ENCODE peak calls at places on chromosomes 6 and 20, in five cellular contexts. E, O, A, Q and H are unnamed samples.
A peak's percentile ranks its signal among the peaks of the same experiment; 100 is the strongest.

GRCh38 chr20:35001596-35002362 is 46.1 kb downstream of the MYH7B start:
- DNase-seq in E (no peak), O (no peak), A (peak; percentile 12), Q (no peak), H (no peak)

GRCh38 chr6:6699741-6700367 is 111.3 kb downstream of the LY86 start:
- DNase-seq in E (peak; percentile 86), O (no peak), A (no peak), Q (peak; percentile 93), H (peak; percentile 73)

GRCh38 chr6:87670707-87671106 is 31.3 kb downstream of the AKIRIN2 start:
- DNase-seq in E (no peak), O (no peak), A (no peak), Q (no peak), H (no peak)

GRCh38 chr6:37624121-37624520 is 73.6 kb downstream of the MDGA1 start:
- DNase-seq in E (peak; percentile 67), O (no peak), A (peak; percentile 14), Q (no peak), H (no peak)

GRCh38 chr6:100968934-100969333 is 87.8 kb upstream of the ASCC3 start:
- DNase-seq in E (no peak), O (no peak), A (no peak), Q (no peak), H (no peak)

GRCh38 chr20:41701596-41702350 is 83.6 kb upstream of the CHD6 start:
- DNase-seq in E (no peak), O (no peak), A (no peak), Q (no peak), H (no peak)

GRCh38 chr20:47576516-47577033 is 74.9 kb downstream of the NCOA3 start:
- DNase-seq in E (peak; percentile 93), O (peak; percentile 70), A (peak; percentile 6), Q (no peak), H (no peak)

GRCh38 chr20:63017826-63018411 is 11.2 kb upstream of the BHLHE23 start:
- DNase-seq in E (no peak), O (no peak), A (no peak), Q (no peak), H (no peak)

GRCh38 chr6:33843696-33844121 is 39.9 kb upstream of the MLN start:
- DNase-seq in E (no peak), O (no peak), A (no peak), Q (no peak), H (no peak)

GRCh38 chr6:299050-299980 is 7.0 kb downstream of the DUSP22 start:
- DNase-seq in E (no peak), O (no peak), A (no peak), Q (peak; percentile 61), H (no peak)

GRCh38 chr6:158907931-158908330 is 88.8 kb upstream of the EZR start:
- DNase-seq in E (no peak), O (no peak), A (no peak), Q (no peak), H (no peak)

GRCh38 chr6:32945106-32945761 is 4.4 kb upstream of the HLA-DMB start:
- DNase-seq in E (no peak), O (peak; percentile 41), A (peak; percentile 94), Q (no peak), H (no peak)

GRCh38 chr6:155406801-155407200 is 48.8 kb downstream of the NOX3 start:
- DNase-seq in E (no peak), O (no peak), A (no peak), Q (no peak), H (no peak)

DNA sequence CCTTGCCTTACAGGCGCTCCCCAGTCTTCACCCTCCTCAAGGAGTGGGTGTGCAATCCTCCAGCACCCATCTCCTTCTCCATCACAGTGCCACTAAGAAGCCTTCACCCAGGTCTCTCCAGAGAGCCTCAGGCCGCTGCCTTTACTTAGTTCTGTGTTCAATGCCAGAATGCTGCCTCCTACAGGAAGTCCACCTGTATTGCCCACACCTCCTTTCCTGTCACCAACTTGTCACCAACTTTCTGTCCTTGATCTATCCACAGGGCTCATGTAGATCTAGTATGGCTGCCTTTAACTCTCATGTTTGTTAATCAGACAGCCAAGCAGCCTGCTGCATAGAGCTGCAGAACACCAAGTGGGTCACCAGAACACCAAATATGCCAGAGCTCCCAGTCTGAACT is 546 bp upstream of the LST1 start:
- DNase-seq in E (peak; percentile 31), O (no peak), A (peak; percentile 74), Q (no peak), H (no peak)
- TF ChIP-seq CTCF in E (peak; percentile 57), O (peak; percentile 47), A (peak; percentile 74), Q (no peak), H (no peak)

DNA sequence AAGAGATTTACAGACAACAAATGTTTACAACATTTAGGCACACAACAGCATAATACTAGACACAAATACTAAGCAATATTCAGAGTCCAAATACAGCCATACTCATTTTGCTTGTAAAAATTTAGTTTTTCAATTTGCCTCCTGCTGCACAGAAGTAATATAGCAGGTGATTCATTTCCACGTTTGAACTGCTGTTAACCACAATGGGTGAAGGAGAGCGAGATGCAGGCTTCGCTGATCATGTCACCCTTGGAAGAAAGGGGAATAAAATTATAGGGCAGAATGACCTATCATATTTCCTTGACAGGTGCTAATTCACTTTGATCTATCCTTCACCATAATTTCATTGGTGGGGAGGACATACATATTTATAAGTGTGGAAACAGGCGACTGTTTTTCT is 643.8 kb upstream of the AGPAT4 start:
- DNase-seq in E (peak; percentile 54), O (no peak), A (no peak), Q (no peak), H (no peak)
- TF ChIP-seq CTCF in E (no peak), O (no peak), A (no peak), Q (no peak), H (no peak)

GRCh38 chr20:58378704-58379103 is 10.3 kb upstream of the VAPB start:
- DNase-seq in E (no peak), O (no peak), A (no peak), Q (no peak), H (no peak)
- TF ChIP-seq CTCF in E (peak; percentile 50), O (no peak), A (no peak), Q (no peak), H (no peak)

DNA sequence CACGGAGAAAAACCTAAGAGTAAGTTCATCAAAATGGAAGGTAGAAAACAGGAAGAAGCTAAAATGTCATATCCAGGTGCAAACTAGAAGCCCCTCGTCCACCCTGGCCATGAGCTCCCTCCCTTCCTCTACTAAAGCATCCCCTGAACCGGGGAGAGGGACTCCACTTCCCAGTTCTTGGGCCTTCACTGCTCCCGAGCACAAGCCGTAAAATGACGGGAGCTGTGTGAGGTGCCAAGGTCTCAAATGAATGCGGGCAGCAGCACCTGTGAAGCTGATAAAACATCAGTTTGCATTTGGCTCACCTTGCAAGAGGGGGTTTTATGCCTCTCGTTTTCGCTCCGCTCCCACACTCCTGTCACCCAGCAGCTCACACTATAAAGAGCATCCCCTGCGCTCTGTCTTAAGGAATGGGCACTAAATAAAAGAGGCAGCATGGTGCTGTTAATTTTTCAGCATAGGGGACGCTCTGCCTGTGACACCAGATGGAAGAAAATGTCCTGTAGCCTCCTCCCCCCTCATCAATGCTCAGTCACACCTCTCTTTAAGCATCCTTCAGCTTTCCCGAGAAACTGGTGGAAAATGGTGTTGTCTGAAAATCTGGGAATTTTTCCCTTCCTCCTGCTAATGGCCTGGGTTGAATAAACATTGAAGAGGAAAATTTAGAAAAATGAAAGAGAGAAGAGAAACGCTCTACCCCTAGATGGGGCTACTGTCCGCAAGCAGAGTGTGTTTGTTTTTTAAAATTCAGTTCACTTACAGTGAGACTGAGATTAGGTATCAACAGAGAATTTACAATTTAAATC is 563.0 kb upstream of the AGPAT4 start:
- DNase-seq in E (peak; percentile 33), O (no peak), A (no peak), Q (no peak), H (no peak)
- TF ChIP-seq CTCF in E (peak; percentile 64), O (no peak), A (no peak), Q (no peak), H (no peak)

GRCh38 chr20:36479938-36480337 is 61.4 kb upstream of the MYL9 start:
- DNase-seq in E (no peak), O (no peak), A (no peak), Q (no peak), H (no peak)

GRCh38 chr20:36480456-36481048 is 60.8 kb upstream of the MYL9 start:
- DNase-seq in E (no peak), O (no peak), A (no peak), Q (no peak), H (no peak)

GRCh38 chr20:36477475-36477874 is 63.8 kb upstream of the MYL9 start:
- DNase-seq in E (no peak), O (no peak), A (no peak), Q (no peak), H (no peak)

GRCh38 chr20:36481380-36482043 is 59.8 kb upstream of the MYL9 start:
- DNase-seq in E (no peak), O (no peak), A (no peak), Q (no peak), H (no peak)

DNA sequence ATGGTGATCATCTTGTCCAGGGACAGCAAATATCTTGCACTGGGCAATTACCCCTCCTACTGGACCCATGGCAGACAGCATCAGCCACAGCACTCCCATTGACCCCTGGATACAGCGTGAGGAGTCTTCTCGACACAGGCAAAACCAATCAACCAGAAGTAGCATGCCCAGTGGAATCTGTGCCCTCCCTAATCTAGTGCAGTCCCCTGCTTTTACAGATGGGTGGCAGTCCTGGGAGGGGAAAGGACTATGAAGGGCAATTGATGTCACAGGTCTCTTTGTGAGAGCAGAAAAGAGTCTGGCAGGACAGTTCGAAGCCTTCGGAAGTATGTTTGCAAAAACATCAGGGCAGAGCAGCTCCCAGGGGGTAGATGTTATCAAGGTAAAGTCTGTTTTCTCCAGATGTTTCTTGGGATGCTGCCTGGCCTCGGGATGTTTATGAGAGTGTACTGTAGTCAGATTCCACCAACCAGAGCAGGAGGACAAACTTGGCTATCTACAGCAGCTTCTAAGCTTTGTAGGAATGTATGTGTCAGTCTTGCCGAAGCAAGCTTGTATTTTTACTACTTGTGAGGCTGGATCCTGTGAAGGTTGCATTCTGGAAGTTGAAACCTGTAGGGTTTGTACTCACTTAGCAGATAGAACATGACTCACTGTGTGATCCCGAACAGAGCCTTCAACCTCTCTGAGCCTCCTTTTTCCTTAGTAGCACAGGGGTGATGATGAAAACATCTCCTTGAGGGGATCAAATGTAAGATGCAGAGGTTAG is 63.0 kb upstream of the MYL9 start:
- DNase-seq in E (no peak), O (no peak), A (no peak), Q (no peak), H (no peak)
- TF ChIP-seq CTCF in E (no peak), O (no peak), A (no peak), Q (no peak), H (no peak)

GRCh38 chr20:31811796-31812728 is 7.1 kb upstream of the MYLK2 start:
- DNase-seq in E (no peak), O (no peak), A (no peak), Q (no peak), H (no peak)
- TF ChIP-seq CTCF in E (no peak), O (no peak), A (no peak), Q (no peak), H (no peak)

DNA sequence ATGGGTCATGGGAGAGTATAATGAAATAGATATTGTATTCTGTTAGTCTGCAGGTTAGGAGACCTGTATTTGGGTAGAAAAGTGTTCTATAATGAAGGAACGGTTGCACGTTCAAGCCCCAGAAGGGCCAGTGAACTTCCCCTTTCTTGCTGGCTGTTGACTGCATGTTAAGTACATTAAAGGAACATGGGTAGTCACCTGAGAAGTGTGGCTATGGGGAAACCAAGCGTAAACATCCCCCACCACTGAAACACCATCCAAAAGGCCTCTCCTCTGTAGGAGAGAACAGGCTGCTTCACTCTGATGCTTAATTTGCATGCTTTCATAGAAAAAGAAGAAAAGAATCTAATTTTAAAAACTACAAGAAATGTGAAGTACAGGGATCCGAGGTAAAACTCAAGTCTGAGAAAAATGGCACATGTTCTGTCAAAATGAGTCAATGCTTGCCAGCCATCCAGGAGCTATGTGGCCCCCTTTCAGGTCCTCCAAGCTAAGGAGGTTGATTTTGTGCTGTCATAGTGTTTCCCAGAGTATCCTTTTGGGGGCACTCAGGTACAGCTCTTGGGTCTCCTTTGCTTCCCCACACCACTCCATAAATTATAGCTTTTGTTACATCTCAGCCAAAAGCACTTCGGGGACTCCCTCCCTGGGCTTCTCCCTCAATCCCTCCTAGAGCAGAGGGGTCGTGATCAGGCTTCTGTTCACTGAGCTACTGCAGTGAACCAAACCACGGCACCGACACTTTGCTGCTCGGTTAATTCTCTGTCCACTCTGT is 283.7 kb upstream of the AGPAT4 start:
- DNase-seq in E (no peak), O (no peak), A (no peak), Q (no peak), H (no peak)
- TF ChIP-seq CTCF in E (no peak), O (no peak), A (no peak), Q (no peak), H (no peak)